ENCODE peak calls at places on chromosomes 7 and 10, in five cellular contexts. One of them, this sample, is unnamed.

GRCh38 chr10:79379512-79380124 is 32.3 kb downstream of the PPIF start:
- DNase-seq in GM10248: peak
- DNase-seq in AG08395: peak
- DNase-seq in HAP-1: peak
- DNase-seq in T-helper 1 cell: no peak
- DNase-seq in this sample: no peak

GRCh38 chr10:69962746-69963135 is 89.9 kb upstream of the MACROH2A2 start:
- DNase-seq in GM10248: no peak
- DNase-seq in AG08395: no peak
- DNase-seq in HAP-1: no peak
- DNase-seq in T-helper 1 cell: no peak
- DNase-seq in this sample: no peak

GRCh38 chr10:133474833-133475734 is 21.3 kb downstream of the SCART1 start:
- DNase-seq in GM10248: peak
- DNase-seq in AG08395: no peak
- DNase-seq in HAP-1: no peak
- DNase-seq in T-helper 1 cell: peak
- DNase-seq in this sample: peak

GRCh38 chr10:112775892-112776679 is 174.0 kb upstream of the TCF7L2 start:
- DNase-seq in GM10248: no peak
- DNase-seq in AG08395: no peak
- DNase-seq in HAP-1: peak
- DNase-seq in T-helper 1 cell: no peak
- DNase-seq in this sample: no peak

GRCh38 chr7:157550300-157551275 is 213.8 kb downstream of the DNAJB6 start:
- DNase-seq in GM10248: no peak
- DNase-seq in AG08395: no peak
- DNase-seq in HAP-1: no peak
- DNase-seq in T-helper 1 cell: no peak
- DNase-seq in this sample: no peak

GRCh38 chr7:4683043-4683883 is 1.2 kb downstream of the FOXK1 start:
- DNase-seq in GM10248: no peak
- DNase-seq in AG08395: no peak
- DNase-seq in HAP-1: no peak
- DNase-seq in T-helper 1 cell: no peak
- DNase-seq in this sample: no peak

GRCh38 chr7:147804032-147804431 is 786.5 kb upstream of the C7orf33 start:
- DNase-seq in GM10248: no peak
- DNase-seq in AG08395: no peak
- DNase-seq in HAP-1: no peak
- DNase-seq in T-helper 1 cell: no peak
- DNase-seq in this sample: no peak

GRCh38 chr7:41189866-41190265 is 513.0 kb downstream of the INHBA start:
- DNase-seq in GM10248: no peak
- DNase-seq in AG08395: peak
- DNase-seq in HAP-1: no peak
- DNase-seq in T-helper 1 cell: no peak
- DNase-seq in this sample: no peak

GRCh38 chr10:1138529-1138928 is 82.3 kb downstream of the WDR37 start:
- DNase-seq in GM10248: no peak
- DNase-seq in AG08395: no peak
- DNase-seq in HAP-1: no peak
- DNase-seq in T-helper 1 cell: no peak
- DNase-seq in this sample: no peak

GRCh38 chr7:25124485-25125136 is 449 bp downstream of the CYCS start:
- DNase-seq in GM10248: no peak
- DNase-seq in AG08395: no peak
- DNase-seq in HAP-1: no peak
- DNase-seq in T-helper 1 cell: no peak
- DNase-seq in this sample: no peak

GRCh38 chr7:1635401-1635800 is 34.7 kb upstream of the ELFN1 start:
- DNase-seq in GM10248: no peak
- DNase-seq in AG08395: no peak
- DNase-seq in HAP-1: no peak
- DNase-seq in T-helper 1 cell: no peak
- DNase-seq in this sample: no peak

GRCh38 chr10:62079885-62080559 is 178.5 kb downstream of the ARID5B start:
- DNase-seq in GM10248: peak
- DNase-seq in AG08395: no peak
- DNase-seq in HAP-1: no peak
- DNase-seq in T-helper 1 cell: no peak
- DNase-seq in this sample: no peak